ENCODE peak calls at places on chromosomes 4 and X, in four cellular contexts. G is K562, Z is A549, C is H1. R is an unnamed sample.

GRCh38 chr4:104616401-104616820 is 121.7 kb upstream of the CXXC4 start:
- DNase-seq in C (no peak), Z (no peak), G (no peak), R (no peak)

GRCh38 chr4:179582164-179582563 is 2139.9 kb upstream of the AGA start:
- DNase-seq in G (no peak), Z (no peak), C (no peak), R (no peak)

GRCh38 chr4:133865606-133866327 is 335.8 kb downstream of the PABPC4L start:
- DNase-seq in G (no peak), Z (peak), C (no peak), R (peak)

GRCh38 chr4:146585761-146586333 is 52.8 kb upstream of the POU4F2 start:
- DNase-seq in G (no peak), C (no peak), Z (no peak), R (no peak)

GRCh38 chrX:122703762-122704161 is 480.3 kb upstream of the GRIA3 start:
- DNase-seq in G (no peak), C (no peak), Z (no peak), R (no peak)

GRCh38 chr4:56434599-56435000 is 815 bp downstream of the PPAT start:
- DNase-seq in G (no peak), C (no peak), Z (peak), R (no peak)

GRCh38 chrX:140050906-140051305 is 85.6 kb upstream of the CXorf66 start:
- DNase-seq in Z (no peak), G (no peak), C (no peak), R (no peak)

GRCh38 chr4:175346381-175346780 is 428.2 kb downstream of the ADAM29 start:
- DNase-seq in C (no peak), Z (no peak), G (no peak), R (no peak)

GRCh38 chr4:21476753-21477152 is 471.8 kb downstream of the KCNIP4 start:
- DNase-seq in Z (no peak), G (no peak), C (peak), R (peak)

GRCh38 chrX:153582896-153583295 is 16.0 kb downstream of the CCNQ start:
- DNase-seq in C (no peak), Z (no peak), G (peak), R (peak)

GRCh38 chrX:43971966-43972961 is 926 bp downstream of the NDP start:
- DNase-seq in Z (no peak), C (no peak), G (no peak), R (no peak)

GRCh38 chr4:95190751-95191436 is 357.9 kb downstream of the UNC5C start:
- DNase-seq in G (no peak), C (no peak), Z (no peak), R (no peak)

GRCh38 chr4:124079174-124079780 is 633.3 kb downstream of the ANKRD50 start:
- DNase-seq in Z (no peak), C (no peak), G (no peak), R (no peak)

GRCh38 chr4:145437466-145437865 is 44.2 kb upstream of the SMAD1 start:
- DNase-seq in Z (no peak), C (no peak), G (no peak), R (no peak)

GRCh38 chrX:55907968-55908607 is 190.5 kb downstream of the RRAGB start:
- DNase-seq in G (peak), Z (no peak), C (peak), R (no peak)

GRCh38 chrX:71466979-71467523 is 65.9 kb upstream of the OGT start:
- DNase-seq in Z (no peak), C (no peak), G (no peak), R (no peak)

GRCh38 chr4:8028368-8028767 is 88.7 kb upstream of the AFAP1 start:
- DNase-seq in C (no peak), Z (no peak), G (no peak), R (no peak)

GRCh38 chr4:38818441-38818976 is 13.9 kb upstream of the TLR1 start:
- DNase-seq in Z (no peak), C (no peak), G (no peak), R (peak)

GRCh38 chr4:151948351-151949016 is 187.7 kb upstream of the GATB start:
- DNase-seq in Z (no peak), G (no peak), C (no peak), R (no peak)

GRCh38 chrX:109783712-109784109 is 50.7 kb upstream of the ACSL4 start:
- DNase-seq in Z (no peak), C (no peak), G (no peak), R (peak)

GRCh38 chr4:107034982-107035710 is 967 bp downstream of the DKK2 start:
- DNase-seq in C (no peak), G (no peak), Z (no peak), R (no peak)

GRCh38 chr4:38601244-38601915 is 62.6 kb upstream of the KLF3 start:
- DNase-seq in Z (no peak), G (no peak), C (no peak), R (peak)

GRCh38 chr4:168212656-168213055 is 105.9 kb downstream of the DDX60 start:
- DNase-seq in G (no peak), C (no peak), Z (no peak), R (no peak)

GRCh38 chr4:159242427-159242826 is 139.5 kb downstream of the RAPGEF2 start:
- DNase-seq in G (no peak), Z (no peak), C (no peak), R (no peak)

GRCh38 chr4:75457365-75457764 is 56.8 kb downstream of the RCHY1 start:
- DNase-seq in G (no peak), C (no peak), Z (no peak), R (no peak)

GRCh38 chr4:10093273-10093621 is 23.4 kb downstream of the WDR1 start:
- DNase-seq in C (no peak), Z (no peak), G (no peak), R (no peak)

GRCh38 chrX:118864063-118864630 is 40.5 kb downstream of the ZCCHC12 start:
- DNase-seq in Z (no peak), G (no peak), C (no peak), R (no peak)

GRCh38 chrX:44946771-44947170 is 73.8 kb downstream of the KDM6A start:
- DNase-seq in C (no peak), G (no peak), Z (no peak), R (no peak)

GRCh38 chrX:68429216-68429615 is 4.1 kb downstream of the OPHN1 start:
- DNase-seq in Z (no peak), G (no peak), C (no peak), R (no peak)

GRCh38 chr4:109294468-109295020 is 7.9 kb downstream of the COL25A1 start:
- DNase-seq in C (no peak), G (no peak), Z (no peak), R (no peak)

GRCh38 chr4:89403826-89404225 is 96.2 kb upstream of the GPRIN3 start:
- DNase-seq in G (no peak), Z (no peak), C (no peak), R (no peak)

GRCh38 chrX:50436797-50437196 is 33.8 kb downstream of the DGKK start:
- DNase-seq in G (no peak), C (no peak), Z (no peak), R (no peak)

GRCh38 chrX:105837227-105837626 is 14.9 kb downstream of the NRK start:
- DNase-seq in Z (no peak), G (no peak), C (no peak), R (no peak)

GRCh38 chr4:6301051-6301731 is 31.5 kb downstream of the WFS1 start:
- DNase-seq in G (no peak), Z (no peak), C (no peak), R (no peak)

GRCh38 chr4:139018971-139019758 is 3.6 kb downstream of the NOCT start:
- DNase-seq in Z (no peak), G (no peak), C (no peak), R (no peak)

GRCh38 chr4:126023946-126024345 is 709.2 kb downstream of the FAT4 start:
- DNase-seq in Z (no peak), C (no peak), G (no peak), R (no peak)

GRCh38 chr4:54233697-54234496 is 4.8 kb downstream of the PDGFRA start:
- DNase-seq in C (peak), G (peak), Z (peak), R (peak)

GRCh38 chr4:112910109-112910736 is 139.2 kb upstream of the ANK2 start:
- DNase-seq in G (no peak), C (no peak), Z (no peak), R (no peak)

GRCh38 chr4:178306565-178306964 is 864.3 kb upstream of the AGA start:
- DNase-seq in Z (no peak), C (no peak), G (no peak), R (no peak)

GRCh38 chr4:122453384-122454000 is 3.0 kb downstream of the IL2 start:
- DNase-seq in Z (no peak), G (no peak), C (no peak), R (no peak)

GRCh38 chr4:122456228-122457106 is at the start of gene IL2:
- DNase-seq in C (no peak), G (no peak), Z (no peak), R (no peak)

GRCh38 chr4:122450847-122451246 is 5.7 kb downstream of the IL2 start:
- DNase-seq in G (no peak), Z (peak), C (peak), R (peak)
- TF ChIP-seq RNF2 in G (no peak), Z (no peak), C (no peak), R (no peak)

DNA sequence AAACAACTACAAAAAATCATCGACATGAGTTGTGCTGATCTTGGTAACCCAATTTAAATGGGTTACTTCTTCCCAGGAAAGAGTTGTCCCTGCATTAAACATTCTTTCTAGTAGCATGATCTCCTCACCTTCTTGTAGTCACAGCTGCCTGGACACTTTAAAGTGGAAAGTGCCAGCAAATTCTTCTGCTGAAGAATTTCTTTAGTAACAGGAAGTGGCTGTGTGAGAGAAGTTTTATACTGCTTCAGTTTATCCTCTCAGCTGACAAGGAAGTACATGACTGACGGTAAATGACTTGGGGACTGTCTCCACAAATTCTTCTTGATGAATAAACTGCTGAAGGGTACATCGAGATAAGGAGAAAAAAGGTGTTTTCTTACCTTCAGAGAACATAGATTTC is 18.2 kb upstream of the TNIP3 start:
- DNase-seq in C (no peak), Z (no peak), G (no peak), R (no peak)
- TF ChIP-seq RNF2 in C (no peak), Z (no peak), G (no peak), R (no peak)

GRCh38 chrX:5648941-5649568 is 579.6 kb downstream of the NLGN4X start:
- DNase-seq in C (peak), G (no peak), Z (no peak), R (no peak)
- TF ChIP-seq RNF2 in C (no peak), G (no peak), Z (no peak), R (no peak)

GRCh38 chr4:1449475-1449832 is 43.2 kb upstream of the NKX1-1 start:
- DNase-seq in Z (no peak), G (no peak), C (peak), R (no peak)

GRCh38 chr4:1452431-1453051 is 46.3 kb upstream of the NKX1-1 start:
- DNase-seq in C (no peak), G (no peak), Z (no peak), R (no peak)

GRCh38 chr4:1451752-1452122 is 45.5 kb upstream of the NKX1-1 start:
- DNase-seq in C (no peak), G (no peak), Z (no peak), R (no peak)

GRCh38 chr4:1449833-1450741 is 43.8 kb upstream of the NKX1-1 start:
- DNase-seq in G (no peak), Z (no peak), C (no peak), R (no peak)

GRCh38 chr4:1451106-1451751 is 45.0 kb upstream of the NKX1-1 start:
- DNase-seq in Z (no peak), C (no peak), G (no peak), R (no peak)
- TF ChIP-seq RNF2 in Z (no peak), C (no peak), G (no peak), R (no peak)

DNA sequence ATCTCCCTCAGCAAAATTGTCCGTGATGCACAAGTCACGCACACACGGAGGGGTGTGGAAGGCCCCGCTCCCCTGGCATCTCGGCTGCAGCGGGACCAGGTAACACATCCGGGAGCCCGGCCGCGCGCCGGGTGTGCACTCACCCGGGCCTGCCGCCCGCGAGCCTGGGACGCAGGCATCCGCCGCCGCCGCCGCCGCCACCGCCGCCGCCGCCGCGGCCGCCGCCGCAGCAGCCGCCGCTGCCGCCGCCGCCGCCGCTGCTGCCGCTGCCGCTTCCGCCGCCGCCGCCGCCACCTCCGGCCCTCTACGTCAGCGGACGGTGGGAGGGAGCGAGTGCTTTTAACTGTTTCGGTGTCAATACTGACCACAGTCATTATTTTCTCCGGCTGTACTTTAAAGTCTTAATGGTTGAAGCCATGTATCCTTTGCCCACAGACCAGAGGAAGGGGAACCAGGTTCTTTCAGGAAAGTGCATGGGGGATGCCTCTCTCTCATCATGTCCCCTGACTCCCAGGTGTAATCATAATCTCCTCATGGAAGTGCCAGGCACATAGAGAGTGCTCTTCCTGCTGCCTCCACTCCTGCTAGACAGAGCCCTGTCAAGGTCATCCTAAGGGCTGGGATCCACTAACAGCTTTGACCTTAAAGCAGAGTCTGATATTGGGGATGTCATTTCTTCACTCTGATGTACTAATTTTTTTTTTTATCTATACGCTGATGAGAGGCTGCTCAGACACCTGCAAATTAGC is 38.0 kb downstream of the MAGEE2 start:
- DNase-seq in G (no peak), C (peak), Z (peak), R (peak)
- TF ChIP-seq RNF2 in G (no peak), C (no peak), Z (no peak), R (no peak)

DNA sequence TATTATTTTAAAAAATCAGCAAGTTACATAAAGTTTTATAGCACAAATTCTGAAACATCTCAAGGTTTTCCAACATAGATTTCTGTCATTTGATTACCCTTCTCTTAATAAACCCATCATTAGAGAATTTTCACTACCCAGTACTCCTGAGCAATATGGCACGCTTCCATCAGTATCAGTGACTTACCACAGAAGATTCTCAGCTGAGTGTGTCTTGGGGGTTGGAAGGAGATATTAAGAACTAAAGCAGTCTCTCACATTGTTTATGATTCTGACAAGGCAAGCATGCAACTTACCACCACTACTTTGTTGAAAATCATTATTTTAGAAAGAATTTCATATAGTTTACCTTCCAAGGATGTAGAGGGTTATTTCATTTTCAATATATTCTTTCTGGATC is 67.7 kb downstream of the INPP4B start:
- DNase-seq in G (no peak), Z (no peak), C (no peak), R (no peak)
- TF ChIP-seq RNF2 in G (no peak), Z (no peak), C (no peak), R (no peak)

GRCh38 chr4:154623995-154624394 is 11.5 kb upstream of the FGG start:
- DNase-seq in C (no peak), Z (no peak), G (no peak), R (no peak)

GRCh38 chr4:154630307-154630706 is 17.9 kb upstream of the FGG start:
- DNase-seq in Z (no peak), G (no peak), C (no peak), R (no peak)

GRCh38 chr4:154622598-154622997 is 10.1 kb upstream of the FGG start:
- DNase-seq in G (peak), C (no peak), Z (peak), R (peak)

GRCh38 chr4:154626793-154627484 is 14.5 kb upstream of the FGG start:
- DNase-seq in G (peak), C (peak), Z (peak), R (peak)
- TF ChIP-seq RNF2 in G (no peak), C (no peak), Z (no peak), R (no peak)

DNA sequence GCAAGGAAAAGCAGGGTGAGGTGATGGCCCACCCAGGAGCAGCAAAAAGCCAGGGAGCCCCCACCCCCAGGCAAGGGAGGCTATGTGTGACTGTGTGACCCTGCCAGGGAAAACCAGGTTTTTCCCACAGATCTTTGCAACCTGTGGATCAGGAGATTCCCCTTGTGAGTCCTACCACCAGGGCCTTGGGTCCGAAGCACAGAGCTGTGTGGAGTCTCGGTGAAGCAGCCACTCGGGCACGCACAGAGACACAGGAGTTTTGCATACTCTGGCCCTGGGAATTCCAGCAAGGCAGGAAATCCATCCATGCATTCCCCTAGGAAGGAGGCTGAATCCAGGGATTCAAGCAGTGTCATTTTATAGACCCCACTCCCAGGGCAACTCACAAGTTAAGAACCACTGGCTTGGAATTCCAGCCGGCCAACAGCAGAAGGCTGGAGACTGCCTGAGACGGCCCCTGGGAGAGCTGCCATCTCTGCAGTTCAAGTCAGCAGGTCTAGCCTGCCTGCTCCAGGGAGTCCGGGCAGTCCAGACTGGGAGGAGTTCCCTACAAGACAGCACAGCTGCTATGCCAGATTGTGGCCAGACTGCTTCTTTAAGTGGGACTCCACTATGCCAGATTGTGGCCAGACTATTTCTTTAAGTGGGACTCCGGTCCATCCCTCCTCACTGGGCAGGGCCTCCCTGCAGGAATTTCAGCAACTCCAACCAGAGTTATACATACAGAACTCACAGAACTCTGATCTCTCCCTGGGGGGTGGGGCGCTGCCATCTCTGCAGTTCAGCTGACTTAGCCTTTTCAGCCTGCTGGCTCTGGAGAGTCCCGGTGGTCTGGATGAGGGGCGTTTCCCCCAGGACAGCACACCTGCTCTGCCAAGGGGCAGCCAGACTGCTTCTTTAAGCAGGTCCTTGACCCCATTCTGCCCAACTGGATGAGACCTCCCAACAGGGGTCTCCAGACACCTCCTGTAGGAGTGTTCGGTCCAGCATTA is 85.1 kb upstream of the ADAD1 start:
- DNase-seq in Z (no peak), G (no peak), C (no peak), R (no peak)
- TF ChIP-seq RNF2 in Z (no peak), G (no peak), C (no peak), R (no peak)